ENCODE peak calls at places on chromosome 18, in four cellular contexts. A is NCI-H2029 treated with DMSO at 0.1 percent for 48 hours, W is Daoy, D is NCI-H774. U is an unnamed sample.

GRCh38 chr18:42182728-42183700 is 228.0 kb downstream of the PIK3C3 start:
- DNase-seq in A (no peak), W (no peak), D (no peak), U (no peak)

GRCh38 chr18:48616484-48617255 is 77.8 kb downstream of the CTIF start:
- DNase-seq in A (no peak), W (no peak), D (no peak), U (no peak)

GRCh38 chr18:35343488-35343935 is 708 bp downstream of the ZNF24 start:
- DNase-seq in A (no peak), W (no peak), D (no peak), U (no peak)

GRCh38 chr18:54958711-54959625 is at the start of gene CCDC68:
- DNase-seq in A (no peak), W (peak), D (no peak), U (no peak)

GRCh38 chr18:73728657-73729056 is 419.0 kb downstream of the FBXO15 start:
- DNase-seq in A (no peak), W (no peak), D (no peak), U (no peak)

GRCh38 chr18:52152036-52152435 is 188.0 kb upstream of the DCC start:
- DNase-seq in A (no peak), W (no peak), D (no peak), U (no peak)

GRCh38 chr18:46215902-46216723 is 111.9 kb downstream of the HAUS1 start:
- DNase-seq in A (no peak), W (no peak), D (no peak), U (no peak)

GRCh38 chr18:58497845-58498244 is 131.0 kb downstream of the ALPK2 start:
- DNase-seq in A (no peak), W (peak), D (no peak), U (no peak)

GRCh38 chr18:40868110-40868858 is 1086.8 kb upstream of the PIK3C3 start:
- DNase-seq in A (no peak), W (peak), D (no peak), U (no peak)

GRCh38 chr18:27735117-27735516 is 441.8 kb downstream of the CDH2 start:
- DNase-seq in A (no peak), W (no peak), D (no peak), U (no peak)

GRCh38 chr18:31583185-31583854 is 8.4 kb upstream of the TTR start:
- DNase-seq in A (no peak), W (no peak), D (no peak), U (no peak)

GRCh38 chr18:2979871-2980606 is 32.9 kb downstream of the LPIN2 start:
- DNase-seq in A (no peak), W (no peak), D (no peak), U (no peak)

GRCh38 chr18:23938046-23938756 is 76.4 kb upstream of the TTC39C start:
- DNase-seq in A (no peak), W (no peak), D (no peak), U (no peak)

GRCh38 chr18:34491719-34492118 is 218.4 kb upstream of the DTNA start:
- DNase-seq in A (no peak), W (no peak), D (no peak), U (no peak)

U was measured in activated naive CD4-positive, alpha-beta T cell.